ENCODE peak calls at places on chromosome 17, in ten cellular contexts. P, F, V, X, J, B, N, O, C and Y are unnamed samples.

GRCh38 chr17:48704521-48704920 is 17.8 kb downstream of the PRAC1 start:
- DNase-seq in P (no peak), B (no peak), X (no peak), F (no peak), N (no peak), O (no peak), J (no peak), C (no peak), V (no peak), Y (no peak)

GRCh38 chr17:2957631-2958286 is 105.6 kb downstream of the OR1D5 start:
- DNase-seq in F (no peak), B (peak; percentile 47), J (no peak), V (no peak), O (peak; percentile 4), X (peak; percentile 50), N (no peak), P (no peak), C (no peak), Y (peak; percentile 20)

GRCh38 chr17:18966831-18967624 is 15.1 kb downstream of the SLC5A10 start:
- DNase-seq in X (no peak), V (no peak), P (no peak), C (no peak), F (no peak), O (no peak), B (no peak), J (no peak), N (peak; percentile 7), Y (peak; percentile 55)

GRCh38 chr17:77479817-77480508 is 339.2 kb downstream of the SEC14L1 start:
- DNase-seq in P (no peak), O (no peak), N (no peak), J (peak; percentile 95), X (no peak), F (no peak), V (no peak), B (no peak), C (no peak), Y (no peak)

GRCh38 chr17:31008374-31009035 is 37.7 kb downstream of the RNF135 start:
- DNase-seq in P (no peak), X (peak; percentile 73), F (peak; percentile 68), N (peak; percentile 64), V (no peak), J (no peak), O (peak; percentile 71), B (peak; percentile 82), C (no peak), Y (peak; percentile 65)

GRCh38 chr17:79778504-79779087 is 648 bp downstream of the CBX2 start:
- DNase-seq in J (peak; percentile 87), F (peak; percentile 70), V (no peak), P (no peak), O (no peak), B (no peak), N (no peak), X (peak; percentile 66), C (no peak), Y (no peak)

GRCh38 chr17:73431401-73432205 is 119.8 kb upstream of the CDC42EP4 start:
- DNase-seq in O (no peak), P (no peak), F (no peak), J (no peak), V (no peak), C (no peak), B (no peak), N (no peak), X (no peak), Y (no peak)

GRCh38 chr17:59641799-59642484 is 22.2 kb downstream of the CLTC start:
- DNase-seq in O (no peak), N (no peak), X (no peak), V (no peak), B (no peak), J (no peak), C (no peak), P (peak; percentile 63), F (no peak), Y (no peak)

GRCh38 chr17:44219126-44219635 is 294 bp downstream of the UBTF start:
- DNase-seq in P (no peak), J (peak; percentile 85), F (peak; percentile 84), C (no peak), X (peak; percentile 82), O (peak; percentile 63), V (peak; percentile 31), B (no peak), N (peak; percentile 69), Y (peak; percentile 71)

GRCh38 chr17:18327556-18327955 is 12.5 kb downstream of the SMCR8 start:
- DNase-seq in X (no peak), F (no peak), J (no peak), N (no peak), O (no peak), P (no peak), B (no peak), V (no peak), C (no peak), Y (no peak)

GRCh38 chr17:44916059-44916780 is 920 bp upstream of the GFAP start:
- DNase-seq in V (no peak), C (no peak), O (no peak), N (no peak), X (no peak), F (no peak), P (no peak), B (no peak), J (peak; percentile 26), Y (no peak)

GRCh38 chr17:28738680-28739384 is 5.0 kb upstream of the TRAF4 start:
- DNase-seq in O (no peak), N (peak; percentile 61), X (no peak), B (no peak), V (no peak), C (no peak), P (peak; percentile 72), F (no peak), J (no peak), Y (no peak)

GRCh38 chr17:28735242-28735722 is 6.7 kb downstream of the NEK8 start:
- DNase-seq in F (no peak), X (no peak), O (no peak), P (no peak), B (no peak), N (no peak), J (no peak), V (no peak), C (no peak), Y (no peak)

GRCh38 chr17:28740406-28741357 is 3.1 kb upstream of the TRAF4 start:
- DNase-seq in V (no peak), P (no peak), C (no peak), N (no peak), B (no peak), F (no peak), J (no peak), O (no peak), X (no peak), Y (no peak)

GRCh38 chr17:28737316-28737715 is 6.5 kb upstream of the TRAF4 start:
- DNase-seq in P (no peak), V (no peak), J (no peak), N (no peak), X (no peak), O (no peak), F (no peak), B (no peak), C (no peak), Y (no peak)

GRCh38 chr17:28737770-28738679 is 5.8 kb upstream of the TRAF4 start:
- DNase-seq in B (no peak), N (peak; percentile 69), J (no peak), C (no peak), F (no peak), V (no peak), P (peak; percentile 89), O (no peak), X (no peak), Y (no peak)
- TF ChIP-seq EP300 in B (no peak), N (no peak), J (no peak), C (no peak), F (no peak), V (no peak), P (peak; percentile 45), O (no peak), X (no peak), Y (no peak)

GRCh38 chr17:7443499-7444485 is 1.1 kb upstream of the CHRNB1 start:
- DNase-seq in N (no peak), B (no peak), O (no peak), X (no peak), C (no peak), V (no peak), F (no peak), J (no peak), P (no peak), Y (no peak)
- H3K27me3 ChIP-seq in N (peaks cover 74% of the 10 kb centered on the region), B (peaks cover 32% of the 10 kb centered on the region), O (peaks cover 36% of the 10 kb centered on the region), X (peaks cover 63% of the 10 kb centered on the region), C (no peaks in the 10 kb centered on the region), V (peaks cover 83% of the 10 kb centered on the region), F (no peaks in the 10 kb centered on the region), J (no peaks in the 10 kb centered on the region), P (peaks cover 1% of the 10 kb centered on the region), Y (peaks cover 94% of the 10 kb centered on the region)

GRCh38 chr17:81509687-81510523 is 2.7 kb downstream of the ACTG1 start:
- DNase-seq in F (no peak), X (no peak), B (no peak), J (no peak), V (no peak), P (no peak), N (no peak), O (no peak), C (no peak), Y (no peak)

GRCh38 chr17:81509048-81509686 is 3.4 kb downstream of the ACTG1 start:
- DNase-seq in C (no peak), V (no peak), N (peak; percentile 48), O (no peak), X (no peak), J (no peak), F (no peak), B (no peak), P (no peak), Y (no peak)

GRCh38 chr17:81510524-81510797 is 2.1 kb downstream of the ACTG1 start:
- DNase-seq in X (no peak), C (no peak), O (no peak), P (no peak), N (no peak), V (no peak), B (no peak), J (no peak), F (no peak), Y (no peak)

GRCh38 chr17:81510798-81511549 is 1.6 kb downstream of the ACTG1 start:
- DNase-seq in F (no peak), P (no peak), V (no peak), J (no peak), C (no peak), X (no peak), O (no peak), N (no peak), B (no peak), Y (no peak)

DNA sequence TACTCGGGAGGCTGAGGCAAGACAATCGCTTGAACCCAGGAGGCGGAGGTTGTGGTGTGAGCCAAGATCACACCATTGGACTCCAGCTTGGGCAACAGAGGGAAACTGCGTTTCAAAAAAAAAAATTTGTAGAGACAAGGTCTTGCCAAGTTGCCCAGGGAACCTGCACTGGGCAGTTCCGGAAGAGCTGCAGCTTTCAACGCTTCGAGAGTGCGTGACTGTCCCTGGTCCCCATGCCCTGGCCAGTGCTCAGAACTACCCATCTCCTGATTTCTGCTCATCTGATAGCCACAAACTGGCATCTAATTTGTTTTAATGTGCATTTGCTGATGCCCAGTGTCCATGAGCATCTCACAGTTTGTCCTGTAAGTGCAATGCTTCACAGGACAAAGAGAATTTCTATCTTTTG is 4.0 kb downstream of the ACTG1 start:
- DNase-seq in N (no peak), J (no peak), B (no peak), P (no peak), C (no peak), X (peak; percentile 61), F (no peak), V (no peak), O (no peak), Y (no peak)
- TF ChIP-seq EP300 in N (no peak), J (no peak), B (no peak), P (no peak), C (no peak), X (no peak), F (no peak), V (no peak), O (no peak), Y (no peak)

GRCh38 chr17:15181333-15181732 is 83.8 kb downstream of the PMP22 start:
- DNase-seq in B (no peak), O (no peak), J (no peak), V (no peak), F (no peak), X (no peak), P (no peak), C (no peak), N (no peak), Y (no peak)
- H3K27me3 ChIP-seq in B (no peaks in the 10 kb centered on the region), O (no peaks in the 10 kb centered on the region), J (peaks cover 4% of the 10 kb centered on the region), V (no peaks in the 10 kb centered on the region), F (no peaks in the 10 kb centered on the region), X (no peaks in the 10 kb centered on the region), P (no peaks in the 10 kb centered on the region), C (no peaks in the 10 kb centered on the region), N (peaks cover 3% of the 10 kb centered on the region), Y (no peaks in the 10 kb centered on the region)